ENCODE peak calls at places on chromosomes 3 and 15, in nine cellular contexts. One of them, this sample, is unnamed.

GRCh38 chr15:89496155-89497098 is at the start of gene RHCG:
- DNase-seq in cardiac fibroblast: peak
- DNase-seq in T-helper 1 cell: no peak
- DNase-seq in CD4-positive, alpha-beta T cell: no peak
- DNase-seq in amygdala: no peak
- DNase-seq in hepatocyte: peak
- DNase-seq in germinal center: peak
- DNase-seq in GM23248: peak
- DNase-seq in activated CD8-positive, alpha-beta T cell treated with anti-CD3 and anti-CD28 coated beads for 36 hours: peak
- DNase-seq in this sample: no peak

GRCh38 chr3:189942948-189943347 is 177.7 kb downstream of the P3H2 start:
- DNase-seq in cardiac fibroblast: no peak
- DNase-seq in T-helper 1 cell: no peak
- DNase-seq in CD4-positive, alpha-beta T cell: no peak
- DNase-seq in amygdala: no peak
- DNase-seq in hepatocyte: no peak
- DNase-seq in germinal center: no peak
- DNase-seq in GM23248: no peak
- DNase-seq in activated CD8-positive, alpha-beta T cell treated with anti-CD3 and anti-CD28 coated beads for 36 hours: no peak
- DNase-seq in this sample: no peak

GRCh38 chr3:128432301-128432897 is 34.3 kb downstream of the DNAJB8 start:
- DNase-seq in cardiac fibroblast: no peak
- DNase-seq in T-helper 1 cell: no peak
- DNase-seq in CD4-positive, alpha-beta T cell: no peak
- DNase-seq in amygdala: no peak
- DNase-seq in hepatocyte: no peak
- DNase-seq in germinal center: no peak
- DNase-seq in GM23248: no peak
- DNase-seq in activated CD8-positive, alpha-beta T cell treated with anti-CD3 and anti-CD28 coated beads for 36 hours: no peak
- DNase-seq in this sample: no peak

GRCh38 chr15:83030021-83030420 is 18.6 kb upstream of the C15orf40 start:
- DNase-seq in cardiac fibroblast: peak
- DNase-seq in T-helper 1 cell: no peak
- DNase-seq in CD4-positive, alpha-beta T cell: no peak
- DNase-seq in amygdala: no peak
- DNase-seq in hepatocyte: no peak
- DNase-seq in germinal center: no peak
- DNase-seq in GM23248: no peak
- DNase-seq in activated CD8-positive, alpha-beta T cell treated with anti-CD3 and anti-CD28 coated beads for 36 hours: no peak
- DNase-seq in this sample: no peak

GRCh38 chr3:100966049-100966471 is 27.2 kb downstream of the ABI3BP start:
- DNase-seq in cardiac fibroblast: no peak
- DNase-seq in T-helper 1 cell: no peak
- DNase-seq in CD4-positive, alpha-beta T cell: no peak
- DNase-seq in amygdala: no peak
- DNase-seq in hepatocyte: no peak
- DNase-seq in germinal center: no peak
- DNase-seq in GM23248: peak
- DNase-seq in activated CD8-positive, alpha-beta T cell treated with anti-CD3 and anti-CD28 coated beads for 36 hours: no peak
- DNase-seq in this sample: no peak

GRCh38 chr3:25563601-25564000 is 101.1 kb downstream of the TOP2B start:
- DNase-seq in cardiac fibroblast: peak
- DNase-seq in T-helper 1 cell: no peak
- DNase-seq in CD4-positive, alpha-beta T cell: no peak
- DNase-seq in amygdala: no peak
- DNase-seq in hepatocyte: no peak
- DNase-seq in germinal center: no peak
- DNase-seq in GM23248: peak
- DNase-seq in activated CD8-positive, alpha-beta T cell treated with anti-CD3 and anti-CD28 coated beads for 36 hours: no peak
- DNase-seq in this sample: no peak

GRCh38 chr3:16433701-16434151 is 79.8 kb downstream of the RFTN1 start:
- DNase-seq in cardiac fibroblast: no peak
- DNase-seq in T-helper 1 cell: no peak
- DNase-seq in CD4-positive, alpha-beta T cell: no peak
- DNase-seq in amygdala: no peak
- DNase-seq in hepatocyte: no peak
- DNase-seq in germinal center: peak
- DNase-seq in GM23248: no peak
- DNase-seq in activated CD8-positive, alpha-beta T cell treated with anti-CD3 and anti-CD28 coated beads for 36 hours: no peak
- DNase-seq in this sample: no peak

GRCh38 chr15:42138411-42138810 is 18.0 kb downstream of the PLA2G4F start:
- DNase-seq in cardiac fibroblast: no peak
- DNase-seq in T-helper 1 cell: no peak
- DNase-seq in CD4-positive, alpha-beta T cell: no peak
- DNase-seq in amygdala: no peak
- DNase-seq in hepatocyte: no peak
- DNase-seq in germinal center: no peak
- DNase-seq in GM23248: no peak
- DNase-seq in activated CD8-positive, alpha-beta T cell treated with anti-CD3 and anti-CD28 coated beads for 36 hours: no peak
- DNase-seq in this sample: no peak

GRCh38 chr3:151379083-151379734 is 5.3 kb downstream of the P2RY12 start:
- DNase-seq in cardiac fibroblast: peak
- DNase-seq in T-helper 1 cell: no peak
- DNase-seq in CD4-positive, alpha-beta T cell: no peak
- DNase-seq in amygdala: no peak
- DNase-seq in hepatocyte: peak
- DNase-seq in germinal center: peak
- DNase-seq in GM23248: peak
- DNase-seq in activated CD8-positive, alpha-beta T cell treated with anti-CD3 and anti-CD28 coated beads for 36 hours: peak
- DNase-seq in this sample: no peak